ENCODE peak calls at places on chromosomes 13 and 19, in eight cellular contexts. I is CD4-positive, alpha-beta T cell; L is stimulated activated CD4-positive, alpha-beta T cell treated with anti-CD3 and anti-CD28 coated beads, Interleukin-2, amount 100 ng/mL, for 48 hours; K is EH; R is colonic mucosa; P is mucosa of descending colon; G is psoas muscle; H is EL. Q is an unnamed sample.

GRCh38 chr13:34700155-34700554 is 241.9 kb upstream of the NBEA start:
- DNase-seq in I (no peak), L (no peak), K (no peak), R (no peak), P (no peak), G (no peak), H (no peak), Q (no peak)

GRCh38 chr13:91308299-91308698 is 39.2 kb upstream of the MIR17HG start:
- DNase-seq in I (no peak), L (no peak), K (peak; percentile 1), R (no peak), P (no peak), G (no peak), H (no peak), Q (no peak)

GRCh38 chr13:80904386-80904785 is 563.5 kb upstream of the SPRY2 start:
- DNase-seq in I (no peak), L (no peak), K (no peak), R (no peak), P (no peak), G (no peak), H (no peak), Q (no peak)

GRCh38 chr13:37475151-37475550 is 123.4 kb downstream of the POSTN start:
- DNase-seq in I (no peak), L (no peak), K (peak; percentile 50), R (no peak), P (no peak), G (no peak), H (peak; percentile 53), Q (no peak)

GRCh38 chr13:96925466-96925865 is 68.8 kb downstream of the OXGR1 start:
- DNase-seq in I (no peak), L (no peak), K (no peak), R (no peak), P (no peak), G (no peak), H (no peak), Q (no peak)

GRCh38 chr13:97911311-97912138 is 42.0 kb upstream of the IPO5 start:
- DNase-seq in I (no peak), L (peak; percentile 2), K (peak; percentile 45), R (no peak), P (no peak), G (no peak), H (peak; percentile 31), Q (no peak)

GRCh38 chr19:58217607-58218391 is 10.9 kb upstream of the ZNF544 start:
- DNase-seq in I (no peak), L (no peak), K (no peak), R (no peak), P (no peak), G (no peak), H (no peak), Q (no peak)

GRCh38 chr13:104586010-104586746 is 1520.0 kb upstream of the SLC10A2 start:
- DNase-seq in I (no peak), L (no peak), K (no peak), R (peak; percentile 57), P (no peak), G (no peak), H (peak; percentile 25), Q (no peak)

GRCh38 chr13:97600438-97601080 is 166.6 kb downstream of the RAP2A start:
- DNase-seq in I (no peak), L (no peak), K (peak; percentile 57), R (no peak), P (no peak), G (no peak), H (peak; percentile 52), Q (no peak)

GRCh38 chr19:18763674-18764590 is 27.2 kb downstream of the COMP start:
- DNase-seq in I (no peak), L (no peak), K (peak; percentile 87), R (no peak), P (no peak), G (peak; percentile 89), H (peak; percentile 91), Q (no peak)

GRCh38 chr19:2061936-2062729 is 11.1 kb upstream of the MKNK2 start:
- DNase-seq in I (no peak), L (no peak), K (no peak), R (peak; percentile 46), P (no peak), G (peak; percentile 76), H (no peak), Q (no peak)

GRCh38 chr19:39408392-39409206 is 2.0 kb downstream of the ZFP36 start:
- DNase-seq in I (peak; percentile 34), L (no peak), K (peak; percentile 56), R (peak; percentile 57), P (peak; percentile 59), G (peak; percentile 70), H (peak; percentile 58), Q (no peak)